ENCODE peak calls at places on chromosomes 11 and 22, in four cellular contexts. V is cardiac fibroblast, U is heart left ventricle, A is AG04450. T is an unnamed sample.

GRCh38 chr22:36301851-36302250 is 48.9 kb downstream of the APOL1 start:
- DNase-seq in V (peak), U (no peak), A (peak), T (no peak)

GRCh38 chr22:27195104-27195503 is 537.7 kb downstream of the MIAT start:
- DNase-seq in V (no peak), A (no peak), U (peak), T (no peak)

GRCh38 chr11:46541593-46542371 is 52.0 kb downstream of the AMBRA1 start:
- DNase-seq in V (no peak), A (no peak), U (peak), T (no peak)

GRCh38 chr11:22713336-22713735 is 46.9 kb downstream of the GAS2 start:
- DNase-seq in A (no peak), V (no peak), U (no peak), T (no peak)

GRCh38 chr11:64437426-64437825 is 78.5 kb downstream of the RPS6KA4 start:
- DNase-seq in V (no peak), U (no peak), A (no peak), T (no peak)

GRCh38 chr11:57331720-57332119 is 4.0 kb downstream of the SSRP1 start:
- DNase-seq in V (no peak), U (no peak), A (no peak), T (no peak)

GRCh38 chr11:86592659-86593451 is 79.6 kb downstream of the ME3 start:
- DNase-seq in A (peak), U (peak), V (peak), T (no peak)

GRCh38 chr22:20890975-20891374 is 26.2 kb upstream of the CRKL start:
- DNase-seq in A (no peak), V (no peak), U (no peak), T (no peak)

GRCh38 chr11:2419638-2420501 is 19.3 kb downstream of the TSSC4 start:
- DNase-seq in V (peak), U (peak), A (peak), T (peak)

GRCh38 chr11:15886866-15887265 is 469.5 kb downstream of the SOX6 start:
- DNase-seq in V (no peak), A (no peak), U (no peak), T (no peak)

GRCh38 chr11:67242548-67242947 is 23.7 kb upstream of the GRK2 start:
- DNase-seq in V (no peak), U (no peak), A (no peak), T (no peak)

GRCh38 chr22:27420817-27421361 is 380.7 kb downstream of the MN1 start:
- DNase-seq in U (peak), V (peak), A (peak), T (no peak)

GRCh38 chr11:123100378-123101085 is 38.6 kb upstream of the HSPA8 start:
- DNase-seq in U (peak), A (no peak), V (peak), T (no peak)

GRCh38 chr11:22115470-22116037 is 77.3 kb upstream of the ANO5 start:
- DNase-seq in U (peak), V (no peak), A (no peak), T (no peak)

GRCh38 chr11:66570117-66570825 is 1.9 kb upstream of the CTSF start:
- DNase-seq in V (no peak), U (no peak), A (no peak), T (no peak)

GRCh38 chr11:4455439-4455838 is 6.3 kb downstream of the OR52K2 start:
- DNase-seq in U (no peak), A (no peak), V (no peak), T (no peak)

GRCh38 chr11:117610045-117610444 is 187.0 kb downstream of the DSCAML1 start:
- DNase-seq in V (peak), A (no peak), U (no peak), T (no peak)

GRCh38 chr11:77322926-77323590 is 21.6 kb upstream of the GDPD4 start:
- DNase-seq in A (no peak), U (no peak), V (peak), T (no peak)

DNA sequence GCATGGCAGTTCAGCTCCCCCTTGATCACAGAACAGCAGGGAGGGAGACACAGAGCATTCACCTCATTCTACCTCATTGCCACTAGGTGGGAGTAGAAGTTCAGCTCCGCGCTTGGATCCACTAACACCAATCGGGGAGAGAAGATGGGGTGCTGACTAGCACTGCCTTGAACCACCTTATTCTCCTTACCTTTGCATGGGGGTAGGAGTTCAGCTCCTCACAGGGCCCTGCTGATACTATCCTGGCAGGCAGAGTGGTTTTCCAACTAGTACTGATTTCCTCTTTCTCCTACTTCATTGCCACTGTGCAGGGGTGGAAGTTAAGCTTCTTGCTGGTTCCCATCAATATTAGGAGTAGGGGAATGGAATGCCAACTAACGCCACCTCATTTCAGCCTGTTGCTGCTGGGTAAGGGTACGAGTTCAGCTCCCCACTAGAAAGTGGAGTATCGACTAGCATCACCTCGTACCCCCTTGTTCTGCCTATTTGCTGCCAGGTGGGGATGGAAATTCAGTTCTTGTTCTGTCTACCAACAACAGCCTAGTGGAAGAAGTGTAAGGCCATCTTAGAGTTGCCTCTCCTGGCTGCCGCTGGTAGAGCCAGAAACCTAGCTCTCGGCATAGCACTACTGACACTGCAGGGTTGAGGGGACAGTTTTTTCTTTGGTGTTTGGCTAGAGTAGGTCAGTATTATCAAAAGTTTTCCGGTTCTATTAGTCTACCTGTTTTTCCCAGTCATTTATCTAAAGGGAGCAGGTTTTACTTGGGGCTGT is 550.9 kb upstream of the CCDC90B start:
- DNase-seq in A (no peak), U (peak), V (peak), T (peak)
- TF ChIP-seq CTCF in A (peak), U (peak), V (peak), T (peak)

DNA sequence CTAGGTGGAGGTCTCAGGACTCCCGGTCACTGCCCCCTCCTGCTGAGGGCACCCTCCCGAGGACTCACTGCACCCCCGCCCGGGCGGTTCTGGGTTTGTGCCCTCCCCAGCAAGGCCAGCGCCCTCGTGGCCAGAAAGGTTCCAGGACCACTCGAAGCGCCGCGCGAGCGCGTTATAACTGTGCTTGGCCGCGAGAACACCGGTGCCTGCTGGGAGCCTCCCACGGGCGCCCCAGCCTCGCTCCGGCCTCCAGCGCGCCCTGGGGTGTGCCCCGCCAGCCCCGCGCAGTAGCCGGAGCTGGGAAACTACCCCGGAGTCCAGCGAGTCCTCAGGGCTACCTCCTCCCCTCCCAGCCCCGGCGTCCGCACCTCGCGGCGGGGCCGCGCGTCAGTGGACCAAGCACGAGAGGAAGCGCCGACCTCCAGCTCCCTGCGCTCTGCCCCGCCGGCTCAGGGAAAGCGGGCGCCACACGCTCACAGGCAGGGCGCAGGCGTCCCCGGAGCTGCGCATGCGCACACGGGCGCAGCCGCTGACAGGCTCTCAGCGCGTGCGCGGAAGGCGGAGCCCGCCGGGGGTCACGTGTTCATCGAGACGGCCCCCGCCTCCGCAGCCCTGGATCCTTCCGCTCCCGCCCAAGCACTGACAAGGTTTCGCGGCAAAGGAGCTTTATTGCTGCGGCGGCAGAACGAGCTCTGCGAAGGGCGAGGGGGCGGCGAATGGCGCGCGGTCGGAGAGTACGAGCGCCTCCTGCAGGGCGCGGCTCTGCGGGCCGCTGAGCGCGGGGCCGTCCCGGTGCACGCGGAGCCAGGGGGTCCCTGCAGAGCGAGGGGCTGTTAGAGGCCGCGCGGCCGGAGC is at the start of gene SCO2:
- DNase-seq in A (peak), V (peak), U (peak), T (peak)
- TF ChIP-seq CTCF in A (peak), V (peak), U (peak), T (no peak)

GRCh38 chr11:95501761-95502266 is 270.8 kb upstream of the SESN3 start:
- DNase-seq in U (peak), V (no peak), A (no peak), T (no peak)
- TF ChIP-seq CTCF in U (no peak), V (no peak), A (no peak), T (no peak)

DNA sequence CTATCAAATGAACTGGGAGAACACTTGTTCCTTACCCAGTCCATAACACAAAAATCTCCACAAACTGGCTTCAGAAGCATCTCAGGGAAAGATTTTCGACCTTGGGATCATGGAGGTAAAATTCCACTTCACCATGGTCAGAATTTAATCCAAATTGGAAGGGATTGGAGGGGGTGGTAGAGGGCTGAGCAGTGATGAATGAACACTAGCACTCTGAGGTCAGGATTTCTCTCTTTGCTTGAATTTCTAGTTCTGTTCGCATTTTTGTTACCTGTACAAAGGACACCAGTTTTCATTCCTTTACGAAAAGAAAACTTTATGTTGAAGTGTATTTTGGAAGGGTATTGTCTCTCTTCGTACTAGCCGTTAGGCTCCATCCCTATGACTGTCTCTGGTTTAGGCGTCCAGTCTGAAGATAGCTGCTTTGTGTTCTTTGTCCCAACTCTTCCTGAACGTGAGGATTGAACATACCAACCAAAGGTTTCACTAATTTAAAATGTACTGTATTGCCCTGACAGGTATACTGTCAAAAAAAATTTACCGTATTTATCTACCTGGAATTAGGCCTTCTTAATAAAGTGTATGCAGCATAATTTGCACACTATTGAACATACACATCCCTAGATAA is 749 bp downstream of the GRAP2 start:
- DNase-seq in V (no peak), A (no peak), U (no peak), T (no peak)
- TF ChIP-seq CTCF in V (no peak), A (no peak), U (no peak), T (no peak)

GRCh38 chr11:128707671-128708070 is 13.8 kb downstream of the FLI1 start:
- DNase-seq in A (no peak), U (no peak), V (peak), T (no peak)

GRCh38 chr11:128711136-128711535 is 17.3 kb downstream of the FLI1 start:
- DNase-seq in U (no peak), A (no peak), V (peak), T (no peak)

GRCh38 chr11:128708660-128709059 is 14.8 kb downstream of the FLI1 start:
- DNase-seq in A (no peak), U (no peak), V (no peak), T (no peak)

GRCh38 chr11:128705124-128705920 is 11.4 kb downstream of the FLI1 start:
- DNase-seq in V (no peak), A (no peak), U (no peak), T (no peak)

DNA sequence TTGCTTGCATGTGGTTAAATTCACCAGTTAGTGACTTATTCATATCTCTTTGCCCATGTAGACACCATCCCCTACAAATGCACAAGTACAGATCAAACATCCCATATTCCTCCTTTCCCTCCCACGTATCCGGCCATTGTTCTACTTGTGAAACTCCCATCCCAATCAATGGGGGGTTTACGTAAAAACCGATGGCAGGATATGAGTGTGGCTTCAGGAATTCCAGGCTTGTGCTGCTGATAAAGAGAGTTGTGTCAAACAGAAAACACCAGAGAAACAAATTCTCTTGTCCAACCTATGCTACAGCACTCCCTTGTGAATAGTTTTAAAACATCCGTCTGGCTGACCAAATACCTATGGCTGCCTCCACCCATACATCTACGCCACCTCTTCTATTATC is 15.5 kb downstream of the FLI1 start:
- DNase-seq in A (peak), V (peak), U (peak), T (no peak)
- TF ChIP-seq CTCF in A (no peak), V (no peak), U (no peak), T (no peak)

DNA sequence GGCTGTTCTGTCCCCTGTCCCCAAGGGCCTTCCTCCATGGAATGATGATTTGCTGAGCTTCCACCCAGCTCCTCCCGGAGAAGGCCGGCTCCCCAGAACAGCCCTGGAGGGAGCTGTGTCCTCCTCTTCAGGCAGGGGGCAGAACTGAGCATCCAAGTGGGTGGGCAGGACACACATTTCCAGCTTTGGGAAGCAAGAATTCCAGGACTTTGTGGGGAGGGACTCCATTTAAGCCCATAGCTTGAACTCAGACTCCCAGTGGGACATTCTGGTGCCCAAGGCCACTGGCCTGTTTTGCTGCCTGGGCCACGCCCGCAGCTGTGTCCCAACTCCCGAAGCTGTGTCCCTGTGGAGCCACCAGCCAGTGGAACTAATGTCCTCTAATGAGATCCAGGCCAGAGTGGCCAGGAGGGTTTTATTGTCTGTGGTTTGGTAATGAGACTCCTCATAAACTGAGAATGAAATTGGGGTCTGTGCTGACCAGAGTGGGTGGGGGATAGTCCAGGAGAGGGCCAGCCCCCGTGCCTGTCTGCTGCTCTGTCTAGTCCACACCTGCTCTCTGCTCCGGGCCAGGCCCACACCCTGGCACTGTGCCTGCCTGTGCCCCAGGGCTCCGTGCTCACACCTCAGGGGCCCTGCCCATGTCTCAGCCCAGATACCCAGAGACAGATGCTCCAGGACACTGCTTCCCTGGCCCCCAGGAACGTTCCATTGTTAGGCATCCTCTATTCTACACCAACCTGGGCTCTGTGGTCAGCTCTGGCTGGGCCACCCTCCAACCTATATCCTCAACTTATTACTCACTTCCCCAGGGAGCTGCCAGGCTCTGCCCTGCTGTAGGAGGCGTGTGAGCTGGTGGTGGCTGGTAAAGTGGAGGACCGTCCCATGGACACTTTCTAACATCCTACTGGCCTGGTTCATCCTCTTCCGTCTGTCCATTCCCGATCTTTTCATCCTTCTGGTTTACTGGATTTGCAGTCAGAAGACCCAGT is 7.6 kb downstream of the NECTIN1 start:
- DNase-seq in V (peak), A (no peak), U (peak), T (peak)
- TF ChIP-seq CTCF in V (peak), A (peak), U (peak), T (peak)

GRCh38 chr22:43848366-43849171 is 13.7 kb downstream of the SULT4A1 start:
- DNase-seq in A (no peak), U (no peak), V (peak), T (peak)
- TF ChIP-seq CTCF in A (peak), U (peak), V (peak), T (no peak)

T was measured in glutamatergic neuron.